ENCODE peak calls at places on chromosomes 2 and 18, in six cellular contexts. I is fibroblast of lung, P is neuronal stem cell, L is osteoblast, C is SK-N-SH, R is Karpas-422. W is an unnamed sample.

GRCh38 chr18:28041366-28041765 is 135.6 kb downstream of the CDH2 start:
- DNase-seq in L (peak; percentile 11), C (peak; percentile 22), I (peak; percentile 11), P (peak; percentile 72), R (no peak), W (no peak)

GRCh38 chr18:47696870-47697269 is 233.6 kb downstream of the SMAD2 start:
- DNase-seq in L (no peak), C (no peak), I (no peak), R (no peak), P (no peak), W (no peak)

GRCh38 chr18:27227721-27228120 is 42.6 kb upstream of the CHST9 start:
- DNase-seq in P (no peak), I (no peak), R (no peak), L (no peak), C (no peak), W (no peak)

GRCh38 chr2:239287461-239287860 is 113.4 kb downstream of the HDAC4 start:
- DNase-seq in R (no peak), I (peak; percentile 24), C (no peak), L (peak; percentile 45), P (no peak), W (no peak)

GRCh38 chr18:35620765-35621164 is 39.2 kb downstream of the GALNT1 start:
- DNase-seq in R (no peak), L (no peak), C (no peak), I (peak; percentile 19), P (no peak), W (no peak)

GRCh38 chr2:15299904-15300528 is 261.1 kb downstream of the NBAS start:
- DNase-seq in L (no peak), P (no peak), R (no peak), I (no peak), C (no peak), W (no peak)

GRCh38 chr18:42086288-42086687 is 131.3 kb downstream of the PIK3C3 start:
- DNase-seq in R (no peak), L (no peak), I (peak; percentile 5), C (no peak), P (no peak), W (no peak)

GRCh38 chr2:67304300-67304890 is 92.7 kb upstream of the ETAA1 start:
- DNase-seq in R (no peak), P (no peak), I (no peak), L (no peak), C (no peak), W (no peak)

GRCh38 chr2:127415593-127416485 is 2.4 kb upstream of the PROC start:
- DNase-seq in L (peak; percentile 84), P (peak; percentile 58), R (peak; percentile 86), I (no peak), C (peak; percentile 90), W (peak; percentile 64)

GRCh38 chr2:171832489-171832888 is 61.6 kb downstream of the SLC25A12 start:
- DNase-seq in C (no peak), L (no peak), R (no peak), I (no peak), P (no peak), W (no peak)

GRCh38 chr2:68506170-68506569 is 38.8 kb downstream of the APLF start:
- DNase-seq in R (no peak), C (no peak), I (no peak), P (no peak), L (no peak), W (no peak)

GRCh38 chr2:207807516-207807915 is 37.8 kb upstream of the FZD5 start:
- DNase-seq in R (no peak), C (no peak), L (no peak), I (no peak), P (no peak), W (no peak)

GRCh38 chr2:215979615-215980014 is 33.7 kb downstream of the MREG start:
- DNase-seq in I (no peak), L (no peak), R (no peak), P (no peak), C (no peak), W (no peak)

GRCh38 chr2:108449410-108450200 is 599 bp downstream of the GCC2 start:
- DNase-seq in R (peak; percentile 53), L (peak; percentile 85), P (no peak), C (peak; percentile 50), I (peak; percentile 37), W (peak; percentile 53)

GRCh38 chr2:108382196-108382595 is 4.4 kb downstream of the SULT1C4 start:
- DNase-seq in P (no peak), L (no peak), C (no peak), I (no peak), R (no peak), W (no peak)

GRCh38 chr2:240817496-240818292 is 2.3 kb downstream of the KIF1A start:
- DNase-seq in P (no peak), R (no peak), C (no peak), I (no peak), L (peak; percentile 77), W (no peak)

GRCh38 chr18:63869374-63869773 is 18.1 kb upstream of the SERPINB2 start:
- DNase-seq in R (no peak), L (no peak), I (peak; percentile 86), C (no peak), P (no peak), W (no peak)

GRCh38 chr2:227052879-227053278 is 111.1 kb downstream of the COL4A4 start:
- DNase-seq in P (no peak), I (no peak), L (no peak), C (no peak), R (no peak), W (no peak)

GRCh38 chr18:55998071-55998522 is 410.1 kb upstream of the TCF4 start:
- DNase-seq in P (peak; percentile 66), C (peak; percentile 51), I (peak; percentile 54), R (no peak), L (peak; percentile 67), W (no peak)

GRCh38 chr2:189516546-189516945 is 64.0 kb downstream of the SLC40A1 start:
- DNase-seq in L (no peak), P (no peak), I (no peak), C (no peak), R (no peak), W (no peak)

GRCh38 chr18:23281626-23282436 is 146.5 kb downstream of the CABLES1 start:
- DNase-seq in P (no peak), C (peak; percentile 41), I (no peak), R (peak; percentile 90), L (peak; percentile 86), W (no peak)

GRCh38 chr2:100964222-100964621 is 37.9 kb upstream of the RPL31 start:
- DNase-seq in R (no peak), L (no peak), C (no peak), P (no peak), I (no peak), W (no peak)

GRCh38 chr18:62018034-62018760 is 125.4 kb upstream of the RNF152 start:
- DNase-seq in L (no peak), R (no peak), C (peak; percentile 56), P (no peak), I (peak; percentile 97), W (no peak)

GRCh38 chr2:71557321-71557720 is 104.0 kb downstream of the DYSF start:
- DNase-seq in P (no peak), C (no peak), L (peak; percentile 69), R (no peak), I (no peak), W (no peak)

GRCh38 chr2:100060875-100061274 is 81.5 kb downstream of the AFF3 start:
- DNase-seq in C (no peak), L (peak; percentile 41), I (no peak), R (no peak), P (no peak), W (peak; percentile 36)

GRCh38 chr2:74491671-74492544 is 7.5 kb downstream of the LBX2 start:
- DNase-seq in R (no peak), I (no peak), P (no peak), L (no peak), C (no peak), W (no peak)

GRCh38 chr2:74493546-74493945 is 5.9 kb downstream of the LBX2 start:
- DNase-seq in R (no peak), I (no peak), C (no peak), L (peak; percentile 44), P (no peak), W (no peak)

GRCh38 chr2:74486141-74486540 is 3.3 kb downstream of the TTC31 start:
- DNase-seq in I (no peak), L (no peak), R (no peak), C (no peak), P (no peak), W (no peak)

GRCh38 chr2:74489906-74490305 is 7.0 kb downstream of the TTC31 start:
- DNase-seq in P (no peak), C (no peak), R (no peak), L (no peak), I (no peak), W (no peak)

GRCh38 chr2:74488643-74489481 is 6.0 kb downstream of the TTC31 start:
- DNase-seq in R (no peak), L (no peak), I (no peak), C (no peak), P (no peak), W (no peak)
- H3K4me2 ChIP-seq in R (no peak overlapping the region), L (peak overlapping the region; percentile 41), I (no peak overlapping the region), C (no peak overlapping the region), P (no peak overlapping the region), W (no peak overlapping the region)

GRCh38 chr18:79677840-79678239 is 1.8 kb upstream of the CTDP1 start:
- DNase-seq in L (no peak), I (no peak), C (no peak), R (no peak), P (no peak), W (no peak)
- H3K4me3 ChIP-seq in L (peak overlapping the region; percentile 99), I (no peak overlapping the region), C (peak overlapping the region; percentile 95), R (peak overlapping the region; percentile 92), P (peak overlapping the region; percentile 94), W (no peak overlapping the region)

DNA sequence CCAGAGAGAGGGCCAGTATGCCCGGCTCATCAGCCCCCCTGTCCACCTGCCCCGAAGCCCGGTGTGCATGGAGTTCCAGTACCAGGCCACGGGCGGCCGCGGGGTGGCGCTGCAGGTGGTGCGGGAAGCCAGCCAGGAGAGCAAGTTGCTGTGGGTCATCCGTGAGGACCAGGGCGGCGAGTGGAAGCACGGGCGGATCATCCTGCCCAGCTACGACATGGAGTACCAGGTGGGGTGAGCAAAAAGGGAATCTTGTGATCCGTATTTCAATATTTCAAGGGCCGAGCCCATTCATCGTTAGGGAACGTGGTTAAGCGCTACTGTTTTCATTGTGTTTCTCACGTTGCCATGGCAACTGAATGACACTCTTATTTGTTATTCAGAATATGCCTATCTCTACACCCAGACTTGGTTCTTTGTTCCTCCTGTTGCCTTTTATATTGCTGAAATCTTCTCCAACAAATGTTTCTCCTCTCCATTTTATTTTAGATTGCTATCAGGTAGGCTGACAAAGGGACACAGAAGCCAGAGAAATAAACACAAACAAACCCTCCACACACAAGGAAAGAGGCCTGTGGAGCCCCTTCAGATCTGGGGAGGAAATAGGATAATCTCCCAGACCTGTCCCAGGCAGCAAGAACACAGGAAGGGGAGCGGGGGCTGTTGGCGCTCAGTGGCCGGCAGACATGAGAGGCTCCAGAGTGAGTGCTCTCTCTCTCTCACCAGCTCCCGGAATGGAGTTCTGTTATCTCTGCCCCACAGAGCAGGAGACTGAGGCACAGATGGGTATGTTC is 81.6 kb downstream of the NRP2 start:
- DNase-seq in P (peak; percentile 81), L (no peak), C (peak; percentile 43), R (peak; percentile 80), I (peak; percentile 76), W (no peak)
- H3K4me2 ChIP-seq in P (peak overlapping the region; percentile 69), L (no peak overlapping the region), C (no peak overlapping the region), R (peak overlapping the region; percentile 59), I (peak overlapping the region; percentile 9), W (no peak overlapping the region)

DNA sequence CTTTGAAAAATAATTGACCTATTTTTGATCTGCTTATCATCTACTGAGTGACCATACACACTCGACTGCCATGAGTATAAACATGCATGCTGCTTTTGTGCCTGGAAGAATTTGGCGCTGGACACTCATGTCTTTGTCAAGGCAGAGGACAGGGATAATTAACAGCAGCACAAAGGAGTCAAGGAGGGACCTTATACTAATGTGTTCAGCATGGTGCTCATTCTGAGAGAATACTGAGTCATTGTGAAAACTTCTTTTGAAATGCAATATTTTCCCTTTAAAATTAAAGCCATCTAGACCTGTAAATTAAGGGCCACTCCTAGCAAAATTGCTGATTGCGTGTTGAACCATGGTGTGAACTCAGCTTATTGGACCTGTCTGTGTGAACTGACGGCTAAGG is 116.3 kb downstream of the ZNF532 start:
- DNase-seq in C (no peak), R (peak; percentile 16), L (no peak), I (no peak), P (no peak), W (no peak)
- H3K4me3 ChIP-seq in C (no peak overlapping the region), R (no peak overlapping the region), L (no peak overlapping the region), I (no peak overlapping the region), P (no peak overlapping the region), W (no peak overlapping the region)

W was measured in DND-41.